ENCODE peak calls at places on chromosomes 6 and 20, in five cellular contexts. One of them, this sample, is unnamed.

GRCh38 chr6:131116755-131117360 is 18.4 kb upstream of the AKAP7 start:
- DNase-seq in transverse colon: no peak
- DNase-seq in K562: peak; percentile 40
- DNase-seq in ovary: no peak
- DNase-seq in A549: peak; percentile 29
- DNase-seq in this sample: no peak

GRCh38 chr20:40489886-40490285 is 199.2 kb downstream of the MAFB start:
- DNase-seq in K562: no peak
- DNase-seq in transverse colon: no peak
- DNase-seq in ovary: no peak
- DNase-seq in A549: no peak
- DNase-seq in this sample: no peak

GRCh38 chr6:108556250-108556649 is 4.5 kb upstream of the FOXO3 start:
- DNase-seq in ovary: no peak
- DNase-seq in K562: no peak
- DNase-seq in A549: no peak
- DNase-seq in transverse colon: no peak
- DNase-seq in this sample: no peak

GRCh38 chr20:56422824-56423189 is 10.7 kb downstream of the CASS4 start:
- DNase-seq in transverse colon: no peak
- DNase-seq in K562: peak; percentile 42
- DNase-seq in A549: no peak
- DNase-seq in ovary: no peak
- DNase-seq in this sample: no peak

GRCh38 chr20:42183147-42183546 is 565.0 kb upstream of the CHD6 start:
- DNase-seq in K562: no peak
- DNase-seq in A549: no peak
- DNase-seq in ovary: no peak
- DNase-seq in transverse colon: no peak
- DNase-seq in this sample: no peak

GRCh38 chr20:32062776-32063170 is 10.7 kb downstream of the HCK start:
- DNase-seq in ovary: no peak
- DNase-seq in A549: no peak
- DNase-seq in transverse colon: peak; percentile 34
- DNase-seq in K562: no peak
- DNase-seq in this sample: peak; percentile 89

GRCh38 chr20:38139919-38140753 is 24.9 kb downstream of the TGM2 start:
- DNase-seq in transverse colon: peak; percentile 47
- DNase-seq in K562: no peak
- DNase-seq in ovary: no peak
- DNase-seq in A549: no peak
- DNase-seq in this sample: no peak

GRCh38 chr6:38391909-38392614 is 247.7 kb downstream of the BTBD9 start:
- DNase-seq in A549: no peak
- DNase-seq in ovary: no peak
- DNase-seq in K562: no peak
- DNase-seq in transverse colon: no peak
- DNase-seq in this sample: no peak

GRCh38 chr6:37576336-37576737 is 76.6 kb upstream of the CCDC167 start:
- DNase-seq in transverse colon: no peak
- DNase-seq in A549: peak; percentile 81
- DNase-seq in ovary: no peak
- DNase-seq in K562: no peak
- DNase-seq in this sample: no peak

GRCh38 chr6:159817951-159818739 is 18.1 kb downstream of the PNLDC1 start:
- DNase-seq in transverse colon: no peak
- DNase-seq in ovary: no peak
- DNase-seq in K562: no peak
- DNase-seq in A549: no peak
- DNase-seq in this sample: no peak

GRCh38 chr6:150600302-150601017 is 775 bp downstream of the PLEKHG1 start:
- DNase-seq in A549: peak; percentile 79
- DNase-seq in ovary: peak; percentile 54
- DNase-seq in K562: peak; percentile 44
- DNase-seq in transverse colon: peak; percentile 83
- DNase-seq in this sample: peak; percentile 89

GRCh38 chr6:42978487-42978792 is 541 bp downstream of the PEX6 start:
- DNase-seq in transverse colon: peak; percentile 51
- DNase-seq in ovary: peak; percentile 31
- DNase-seq in K562: peak; percentile 83
- DNase-seq in A549: peak; percentile 33
- DNase-seq in this sample: no peak

GRCh38 chr6:75281643-75282042 is 2.9 kb downstream of the TMEM30A start:
- DNase-seq in A549: no peak
- DNase-seq in ovary: no peak
- DNase-seq in transverse colon: no peak
- DNase-seq in K562: no peak
- DNase-seq in this sample: no peak

GRCh38 chr20:52150440-52151258 is 40.9 kb downstream of the ZFP64 start:
- DNase-seq in K562: peak; percentile 39
- DNase-seq in ovary: no peak
- DNase-seq in A549: peak; percentile 65
- DNase-seq in transverse colon: no peak
- DNase-seq in this sample: no peak

GRCh38 chr6:148044261-148044731 is 298.3 kb upstream of the SASH1 start:
- DNase-seq in ovary: no peak
- DNase-seq in transverse colon: no peak
- DNase-seq in K562: no peak
- DNase-seq in A549: no peak
- DNase-seq in this sample: no peak

GRCh38 chr6:39420300-39421265 is 98.1 kb upstream of the KCNK16 start:
- DNase-seq in A549: no peak
- DNase-seq in transverse colon: peak; percentile 67
- DNase-seq in K562: no peak
- DNase-seq in ovary: no peak
- DNase-seq in this sample: no peak

GRCh38 chr6:166381733-166382499 is 824 bp downstream of the MPC1 start:
- DNase-seq in transverse colon: peak; percentile 93
- DNase-seq in K562: peak; percentile 65
- DNase-seq in ovary: peak; percentile 53
- DNase-seq in A549: peak; percentile 22
- DNase-seq in this sample: peak; percentile 92

GRCh38 chr6:163420315-163420667 is 5.8 kb downstream of the QKI start:
- DNase-seq in transverse colon: no peak
- DNase-seq in ovary: no peak
- DNase-seq in K562: no peak
- DNase-seq in A549: no peak
- DNase-seq in this sample: no peak

GRCh38 chr6:82917346-82918064 is 148.1 kb downstream of the UBE3D start:
- DNase-seq in A549: no peak
- DNase-seq in K562: no peak
- DNase-seq in ovary: no peak
- DNase-seq in transverse colon: no peak
- DNase-seq in this sample: no peak

GRCh38 chr6:33728438-33728837 is 16.9 kb upstream of the UQCC2 start:
- DNase-seq in ovary: no peak
- DNase-seq in transverse colon: no peak
- DNase-seq in A549: no peak
- DNase-seq in K562: no peak
- DNase-seq in this sample: no peak

DNA sequence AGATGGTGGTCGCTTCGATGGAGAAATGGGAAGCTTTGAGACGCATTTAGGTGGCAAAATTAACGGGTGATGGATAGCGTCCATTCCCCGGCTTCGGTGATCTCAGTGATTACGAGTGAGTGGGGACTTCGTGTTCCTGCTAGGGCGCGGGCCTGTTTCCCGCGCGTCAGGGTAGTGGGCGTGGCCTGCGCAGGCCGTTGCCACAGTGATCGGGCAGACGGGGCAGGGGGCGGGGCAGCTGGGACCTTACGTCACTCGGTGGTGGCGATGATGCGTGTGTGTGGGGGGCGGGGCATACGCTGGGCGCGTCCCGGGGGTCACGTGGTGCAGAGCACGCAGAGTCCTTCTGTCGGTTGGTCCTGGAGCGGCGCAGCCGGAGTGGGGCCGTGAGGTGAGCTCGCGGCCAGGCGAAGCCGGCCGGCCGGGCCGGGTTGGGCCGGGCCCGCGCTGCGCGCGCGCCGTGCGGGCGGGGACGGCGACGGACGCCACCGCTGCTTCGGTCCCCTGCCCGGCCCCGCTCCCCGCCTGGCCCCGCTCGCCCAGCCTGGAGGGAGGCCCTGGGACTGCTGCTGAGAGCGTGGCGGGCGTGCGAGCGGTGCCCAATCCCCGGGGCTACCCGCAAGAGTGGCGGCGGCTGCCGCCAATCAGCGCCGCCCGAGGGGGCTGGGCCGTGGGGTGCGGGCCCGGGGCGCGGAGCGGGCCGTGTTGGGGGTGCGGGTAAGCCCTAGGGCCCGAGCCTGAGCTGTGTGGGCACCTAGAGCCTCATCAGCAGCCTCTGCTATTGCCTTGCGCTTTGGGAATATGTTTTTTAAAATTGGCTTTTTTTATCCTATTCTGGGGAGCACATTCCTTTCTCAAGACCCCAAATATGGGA is at the start of gene PHF20:
- DNase-seq in A549: peak; percentile 90
- DNase-seq in K562: peak; percentile 98
- DNase-seq in transverse colon: peak; percentile 100
- DNase-seq in ovary: peak; percentile 100
- DNase-seq in this sample: peak; percentile 99
- TF ChIP-seq EP300 in A549: no peak
- TF ChIP-seq EP300 in K562: no peak
- TF ChIP-seq EP300 in transverse colon: peak; percentile 98
- TF ChIP-seq EP300 in ovary: peak; percentile 98
- TF ChIP-seq EP300 in this sample: peak; percentile 98

GRCh38 chr6:157881375-157881774 is 58.3 kb downstream of the SNX9 start:
- DNase-seq in ovary: no peak
- DNase-seq in transverse colon: no peak
- DNase-seq in K562: no peak
- DNase-seq in A549: no peak
- DNase-seq in this sample: peak; percentile 61
- TF ChIP-seq EP300 in ovary: no peak
- TF ChIP-seq EP300 in transverse colon: no peak
- TF ChIP-seq EP300 in K562: no peak
- TF ChIP-seq EP300 in A549: no peak
- TF ChIP-seq EP300 in this sample: no peak

GRCh38 chr6:146904596-146904995 is 299.6 kb upstream of the STXBP5 start:
- DNase-seq in K562: no peak
- DNase-seq in transverse colon: no peak
- DNase-seq in ovary: no peak
- DNase-seq in A549: no peak
- DNase-seq in this sample: no peak
- TF ChIP-seq EP300 in K562: no peak
- TF ChIP-seq EP300 in transverse colon: no peak
- TF ChIP-seq EP300 in ovary: no peak
- TF ChIP-seq EP300 in A549: no peak
- TF ChIP-seq EP300 in this sample: no peak

DNA sequence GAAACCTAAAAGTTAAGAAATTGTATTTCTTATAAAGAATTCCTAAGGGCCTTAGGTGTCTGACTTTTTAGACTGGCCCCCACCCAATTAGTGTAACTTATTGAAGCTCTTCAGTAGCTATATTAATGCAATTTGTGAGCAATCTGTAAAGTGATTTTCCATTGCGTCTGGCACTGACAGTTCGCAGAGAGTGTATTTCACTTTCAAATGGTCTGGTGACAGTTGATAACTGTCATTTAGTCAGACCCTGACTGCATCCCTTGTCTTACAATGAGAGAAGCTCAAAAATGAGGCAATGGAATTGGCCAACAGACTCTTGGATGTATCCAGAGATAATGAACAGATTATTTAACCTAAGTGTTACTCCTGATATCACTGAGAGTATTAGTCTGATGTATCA is 351.8 kb downstream of the FRK start:
- DNase-seq in transverse colon: no peak
- DNase-seq in K562: no peak
- DNase-seq in ovary: no peak
- DNase-seq in A549: no peak
- DNase-seq in this sample: no peak
- TF ChIP-seq EP300 in transverse colon: no peak
- TF ChIP-seq EP300 in K562: no peak
- TF ChIP-seq EP300 in ovary: no peak
- TF ChIP-seq EP300 in A549: no peak
- TF ChIP-seq EP300 in this sample: no peak

DNA sequence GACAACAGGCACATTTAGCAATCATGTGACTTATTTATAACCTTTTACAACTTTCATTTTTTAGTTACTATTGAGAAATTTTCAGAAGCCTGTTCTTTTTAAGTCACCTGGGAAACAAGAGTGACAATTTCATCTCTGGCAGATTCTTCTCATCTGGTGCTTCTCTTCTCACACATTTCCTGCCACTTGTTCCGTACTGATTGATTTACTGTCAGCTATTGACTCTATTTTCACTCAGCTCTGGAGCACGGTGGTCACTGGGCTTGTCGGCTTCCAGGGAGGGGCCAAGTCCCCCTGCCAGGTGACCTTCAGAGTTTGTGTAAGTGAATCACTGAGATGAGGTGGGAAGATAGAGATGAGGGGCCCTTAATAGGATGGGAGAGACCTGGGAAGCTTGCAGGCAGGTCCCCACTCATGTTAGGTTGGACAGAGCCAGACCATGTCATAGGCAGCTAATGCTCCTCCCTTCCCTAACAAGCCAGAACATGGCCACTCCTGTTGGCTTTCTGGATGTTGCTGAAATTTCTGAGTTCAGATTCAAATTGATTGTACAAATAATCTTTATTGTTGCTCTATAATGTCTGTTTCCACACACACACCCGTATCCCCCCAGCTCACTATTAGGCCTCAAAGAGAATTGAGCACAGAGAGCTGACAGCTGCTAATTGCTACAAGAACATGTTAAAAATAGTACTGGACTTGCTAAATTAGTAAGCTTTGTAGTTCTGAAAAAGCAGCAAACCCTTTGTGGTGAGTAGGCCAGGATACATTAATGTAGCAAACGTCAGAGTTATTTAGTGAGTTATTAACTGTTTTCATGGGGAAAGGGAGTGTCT is 13.3 kb downstream of the DUSP22 start:
- DNase-seq in K562: no peak
- DNase-seq in ovary: no peak
- DNase-seq in A549: no peak
- DNase-seq in transverse colon: no peak
- DNase-seq in this sample: no peak
- TF ChIP-seq EP300 in K562: no peak
- TF ChIP-seq EP300 in ovary: no peak
- TF ChIP-seq EP300 in A549: no peak
- TF ChIP-seq EP300 in transverse colon: no peak
- TF ChIP-seq EP300 in this sample: no peak